ENCODE peak calls at places on chromosomes 3 and 15, in eight cellular contexts. O, H, A, S, P, V, F and Y are unnamed samples.

GRCh38 chr3:24254649-24255048 is 240.0 kb downstream of the THRB start:
- DNase-seq in O (peak; percentile 34), H (peak; percentile 14), A (no peak), S (no peak), P (no peak), V (no peak), F (peak; percentile 87), Y (no peak)

GRCh38 chr3:38579146-38579545 is 70.3 kb downstream of the SCN5A start:
- DNase-seq in O (no peak), H (no peak), A (no peak), S (no peak), P (no peak), V (no peak), F (no peak), Y (no peak)

GRCh38 chr15:29476503-29477080 is 207.0 kb upstream of the NSMCE3 start:
- DNase-seq in O (no peak), H (no peak), A (no peak), S (no peak), P (no peak), V (no peak), F (no peak), Y (no peak)

GRCh38 chr3:150072576-150072975 is 101.9 kb upstream of the PFN2 start:
- DNase-seq in O (no peak), H (no peak), A (no peak), S (no peak), P (no peak), V (no peak), F (no peak), Y (no peak)

GRCh38 chr3:38114052-38114874 is 22.7 kb downstream of the ACAA1 start:
- DNase-seq in O (no peak), H (no peak), A (no peak), S (no peak), P (no peak), V (no peak), F (no peak), Y (no peak)

GRCh38 chr15:85754993-85755392 is 39.7 kb downstream of the KLHL25 start:
- DNase-seq in O (no peak), H (no peak), A (no peak), S (no peak), P (no peak), V (no peak), F (peak; percentile 36), Y (no peak)

GRCh38 chr3:100662113-100662823 is 47.0 kb upstream of the TFG start:
- DNase-seq in O (no peak), H (no peak), A (no peak), S (no peak), P (no peak), V (no peak), F (peak; percentile 47), Y (no peak)

GRCh38 chr3:132911741-132912415 is 126.3 kb upstream of the TMEM108 start:
- DNase-seq in O (no peak), H (no peak), A (no peak), S (no peak), P (no peak), V (no peak), F (peak; percentile 1), Y (no peak)

GRCh38 chr15:33211409-33211808 is 16.9 kb upstream of the FMN1 start:
- DNase-seq in O (no peak), H (no peak), A (no peak), S (no peak), P (no peak), V (no peak), F (peak; percentile 44), Y (no peak)